ENCODE peak calls at places on chromosomes 1 and 21, in six cellular contexts. X is brain microvascular endothelial cell, Z is endodermal cell, O is K562, D is body of pancreas, R is GM12878. P is an unnamed sample. For H3K36me3, the result is how much of the 10 kb centered on the place peaks cover.

GRCh38 chr1:109497449-109498160 is 3.7 kb downstream of the CYB561D1 start:
- DNase-seq in O (no peak), R (no peak), D (no peak), Z (peak), X (no peak), P (no peak)

GRCh38 chr1:121516279-121516967 is 331.6 kb downstream of the SRGAP2C start:
- DNase-seq in Z (no peak), R (no peak), X (no peak), O (no peak), D (peak), P (no peak)

GRCh38 chr1:115924730-115925129 is 51.6 kb upstream of the SLC22A15 start:
- DNase-seq in X (no peak), Z (peak), O (no peak), R (no peak), D (no peak), P (no peak)

GRCh38 chr1:149845416-149845815 is 54.0 kb upstream of the BOLA1 start:
- DNase-seq in Z (peak), O (no peak), X (no peak), R (no peak), D (no peak), P (no peak)

GRCh38 chr1:181551249-181551648 is 67.9 kb downstream of the CACNA1E start:
- DNase-seq in X (no peak), Z (no peak), O (no peak), R (no peak), D (no peak), P (no peak)

GRCh38 chr1:85611856-85612255 is 31.3 kb downstream of the CCN1 start:
- DNase-seq in D (peak), R (no peak), Z (no peak), O (no peak), X (peak), P (peak)

GRCh38 chr1:43267818-43268425 is 1.9 kb upstream of the TMEM125 start:
- DNase-seq in Z (no peak), D (peak), X (no peak), R (no peak), O (no peak), P (peak)

GRCh38 chr1:240618946-240619345 is 7.0 kb upstream of the GREM2 start:
- DNase-seq in X (no peak), R (no peak), O (no peak), D (no peak), Z (no peak), P (no peak)

GRCh38 chr1:185823471-185823870 is 89.3 kb downstream of the HMCN1 start:
- DNase-seq in O (no peak), X (peak), D (no peak), Z (no peak), R (no peak), P (no peak)

GRCh38 chr1:209434066-209434465 is 149.4 kb upstream of the CAMK1G start:
- DNase-seq in R (no peak), X (no peak), D (no peak), Z (no peak), O (no peak), P (no peak)

GRCh38 chr1:8363186-8363585 is 45.3 kb downstream of the SLC45A1 start:
- DNase-seq in Z (no peak), X (no peak), R (no peak), D (no peak), O (no peak), P (peak)
- H3K36me3 ChIP-seq in Z (half or more), X (half or more), R (half or more), D (under half), O (half or more), P (half or more)

GRCh38 chr1:156895927-156896326 is 2.4 kb downstream of the PEAR1 start:
- DNase-seq in X (no peak), Z (no peak), R (no peak), D (no peak), O (no peak), P (no peak)
- H3K4me3 ChIP-seq in X (no peak), Z (no peak), R (no peak), D (no peak), O (no peak), P (peak)

DNA sequence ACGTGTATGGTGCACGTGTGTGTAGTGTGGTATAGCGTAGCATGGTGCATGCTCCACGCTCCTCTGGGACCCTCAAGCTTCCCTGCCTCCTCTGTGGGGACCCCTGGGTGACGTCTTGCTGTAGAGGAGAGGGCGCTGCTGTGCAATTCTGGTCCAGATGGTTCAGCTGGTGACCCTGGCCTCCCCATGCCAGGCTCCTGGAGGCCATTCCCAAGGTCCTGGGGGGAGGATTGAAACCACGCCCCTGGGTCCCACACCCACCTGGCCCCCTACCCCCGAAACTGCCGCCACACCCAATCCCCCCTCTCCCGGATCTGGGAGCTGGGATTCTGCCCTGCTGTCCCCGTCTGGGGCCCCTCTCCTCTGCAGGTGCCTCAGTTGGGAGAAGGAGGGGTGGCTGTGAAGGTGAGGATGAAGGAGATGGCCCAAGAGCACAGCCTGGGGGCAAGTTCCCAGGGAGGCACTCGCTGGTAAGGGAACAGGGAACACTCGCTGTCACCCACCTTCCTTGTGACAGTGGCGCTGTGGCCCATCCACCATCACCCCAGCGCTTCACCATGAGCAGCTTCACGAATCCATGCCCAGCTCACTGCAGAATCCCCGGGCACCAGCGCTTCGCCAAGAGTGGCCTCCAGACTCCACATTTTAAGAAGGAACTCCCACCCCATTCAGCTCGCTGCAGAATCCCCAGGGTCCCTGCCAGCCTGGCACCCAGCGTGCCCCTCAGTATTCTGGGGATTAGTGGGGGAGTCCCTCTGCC is 38.0 kb downstream of the WDR4 start:
- DNase-seq in X (no peak), O (no peak), Z (peak), D (no peak), R (no peak), P (no peak)
- H3K36me3 ChIP-seq in X (under half), O (half or more), Z (half or more), D (under half), R (under half), P (under half)

GRCh38 chr1:169105087-169105433 is 1.4 kb upstream of the ATP1B1 start:
- DNase-seq in X (no peak), O (peak), R (no peak), D (no peak), Z (no peak), P (no peak)
- H3K4me3 ChIP-seq in X (no peak), O (no peak), R (no peak), D (no peak), Z (peak), P (peak)

DNA sequence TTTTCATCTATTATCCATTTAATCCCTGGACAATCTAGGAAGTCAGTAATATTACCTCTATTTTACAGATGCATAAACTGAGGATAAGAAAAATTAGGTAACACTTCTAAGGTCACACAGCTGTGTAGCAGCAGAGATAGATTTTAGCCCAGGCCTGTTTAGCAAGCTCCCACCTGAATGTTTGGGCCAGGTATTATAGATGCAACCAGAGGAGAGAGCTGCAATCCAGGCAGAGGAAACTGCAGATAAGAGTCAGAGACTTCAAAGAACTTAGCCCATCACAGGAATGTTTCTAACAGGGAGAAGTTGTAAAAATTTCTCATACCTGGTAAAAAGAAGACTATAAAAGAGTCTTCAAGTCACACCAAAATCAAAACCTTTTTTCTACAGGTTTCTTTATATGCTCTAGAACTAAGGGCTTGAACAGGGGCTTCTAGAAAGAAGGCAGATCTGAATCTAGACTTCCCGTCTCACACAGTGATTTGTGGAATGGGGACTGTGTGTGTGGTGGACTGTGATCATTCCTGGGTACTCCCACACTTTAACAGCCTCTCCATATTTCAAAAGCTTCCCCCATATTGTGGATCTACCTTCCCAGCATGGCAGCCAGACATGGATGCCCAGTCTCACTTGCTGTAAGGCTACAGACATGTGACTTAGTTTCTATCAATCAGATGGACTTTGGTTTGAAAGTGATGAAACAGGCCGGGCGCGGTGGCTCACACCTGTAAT is 128.7 kb downstream of the TLR5 start:
- DNase-seq in X (no peak), Z (no peak), D (no peak), R (no peak), O (no peak), P (no peak)
- H3K36me3 ChIP-seq in X (under half), Z (half or more), D (under half), R (under half), O (under half), P (under half)

GRCh38 chr1:39571178-39571483 is 5.5 kb downstream of the PABPC4 start:
- DNase-seq in X (no peak), O (no peak), Z (no peak), D (no peak), R (no peak), P (no peak)

GRCh38 chr1:39573736-39574624 is 2.6 kb downstream of the PABPC4 start:
- DNase-seq in O (no peak), R (no peak), X (peak), D (no peak), Z (no peak), P (no peak)

GRCh38 chr1:39573097-39573465 is 3.5 kb downstream of the PABPC4 start:
- DNase-seq in X (no peak), O (no peak), R (no peak), Z (no peak), D (no peak), P (no peak)

GRCh38 chr1:39570477-39571177 is 6.0 kb downstream of the PABPC4 start:
- DNase-seq in D (no peak), Z (no peak), X (no peak), R (no peak), O (no peak), P (no peak)

DNA sequence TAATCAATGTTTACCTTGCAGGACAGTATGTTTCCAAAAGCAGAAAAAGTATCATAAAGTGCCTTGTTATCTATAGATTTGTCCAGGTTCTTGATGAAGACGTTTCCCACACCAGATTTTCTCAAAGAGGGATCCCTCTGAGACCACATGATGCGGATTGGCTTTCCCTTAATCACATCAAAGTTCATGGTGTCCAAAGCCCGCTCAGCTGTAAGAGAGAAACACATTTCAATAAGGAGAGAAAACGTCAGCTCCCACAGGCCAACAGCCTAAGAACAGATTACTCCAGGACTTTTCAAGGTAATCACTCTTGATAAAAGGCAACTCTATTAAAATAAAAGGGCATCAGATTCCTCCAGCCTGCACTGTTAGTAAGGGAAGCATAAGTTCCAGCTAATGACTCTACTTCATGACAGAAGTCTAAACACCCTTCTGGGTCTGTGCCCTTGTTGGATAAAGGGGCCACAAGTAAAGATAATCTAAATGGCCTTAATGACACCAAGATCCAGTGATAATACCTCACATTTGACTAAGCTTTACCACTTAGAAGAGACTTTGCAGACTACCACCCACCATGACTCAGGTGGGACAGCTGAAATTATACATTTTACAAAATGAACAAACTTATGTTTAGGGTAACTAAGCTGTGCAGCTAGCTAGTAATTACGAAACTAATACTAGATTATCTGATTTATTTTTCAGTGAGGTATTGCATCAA is 4.1 kb downstream of the PABPC4 start:
- DNase-seq in X (no peak), R (no peak), D (no peak), O (no peak), Z (no peak), P (no peak)
- H3K4me3 ChIP-seq in X (no peak), R (peak), D (no peak), O (peak), Z (peak), P (no peak)

DNA sequence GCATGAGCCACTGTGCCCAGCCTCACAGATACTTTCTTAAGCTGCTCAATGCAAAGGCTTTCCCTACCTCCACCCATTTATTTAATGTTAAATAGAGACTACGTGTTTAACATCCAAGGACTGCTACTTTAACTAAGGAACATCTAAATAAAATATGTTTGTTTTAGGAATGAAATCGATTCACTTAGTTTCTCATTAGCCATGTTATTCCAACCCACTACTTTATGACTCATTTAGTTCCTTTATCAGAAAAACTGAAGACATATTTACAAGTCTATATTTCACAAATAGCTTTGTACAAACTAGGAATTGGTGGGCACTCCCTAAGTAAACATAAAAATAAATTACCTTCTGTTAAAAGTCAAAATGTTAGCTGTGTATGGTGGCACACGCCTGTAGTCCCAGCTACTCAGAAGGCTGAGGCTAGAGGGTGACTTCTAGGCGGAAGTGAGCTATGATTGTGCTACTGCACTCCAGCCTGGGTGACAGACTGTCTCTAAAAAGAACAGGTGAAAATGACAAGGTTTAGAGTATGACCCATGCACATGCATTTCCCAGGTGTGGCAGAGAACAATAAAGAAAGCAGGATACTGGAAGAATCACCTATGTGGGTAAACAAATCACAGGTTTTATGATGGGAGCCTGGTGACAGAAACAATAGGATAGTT is 39.8 kb upstream of the AK4 start:
- DNase-seq in O (no peak), R (no peak), D (peak), Z (no peak), X (no peak), P (no peak)
- H3K36me3 ChIP-seq in O (under half), R (under half), D (under half), Z (under half), X (under half), P (under half)

DNA sequence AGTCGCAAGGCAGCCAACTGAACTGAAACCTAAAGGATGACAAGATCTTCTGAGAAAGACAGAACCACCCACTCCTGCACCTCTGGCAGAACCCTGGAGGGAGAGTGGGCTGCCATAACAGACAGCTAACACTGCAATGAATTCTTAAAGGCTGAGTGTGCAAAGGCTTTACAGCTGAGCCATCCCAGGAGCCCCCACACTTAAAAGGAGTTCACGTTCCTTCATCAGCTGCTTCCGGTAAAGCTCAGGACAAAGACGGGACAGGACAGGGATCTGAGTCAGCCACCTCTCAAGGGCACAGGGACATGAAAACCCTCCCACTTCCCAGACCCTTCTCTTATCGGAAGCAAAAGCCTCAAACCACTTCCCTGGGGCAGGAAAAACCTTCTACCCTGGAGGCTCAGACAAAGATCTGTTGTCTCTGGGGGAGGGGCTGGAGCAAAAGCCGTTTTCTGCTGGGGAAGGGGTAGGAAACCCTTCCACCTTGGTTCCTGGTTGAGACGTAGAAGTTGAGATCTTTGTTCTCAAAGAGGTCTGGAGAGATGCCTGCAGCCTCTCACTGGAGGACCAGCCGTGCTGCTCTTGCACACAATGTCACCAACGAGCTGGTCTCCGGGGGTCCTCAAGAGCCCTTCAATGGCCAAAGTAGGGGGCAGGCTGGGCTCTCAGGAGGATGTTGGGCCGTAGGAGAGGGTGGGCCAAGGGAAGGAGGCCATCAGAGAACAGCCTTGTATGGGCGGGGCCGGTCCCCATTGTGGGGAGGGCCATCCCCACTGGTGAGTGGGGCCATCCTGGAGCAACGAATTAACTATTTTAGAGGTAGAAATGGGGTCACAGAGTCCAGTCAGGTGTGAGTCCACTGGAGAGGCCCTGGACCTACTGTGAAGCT is 452.4 kb downstream of the PTPRU start:
- DNase-seq in Z (peak), D (peak), R (no peak), O (peak), X (peak), P (peak)
- H3K4me3 ChIP-seq in Z (no peak), D (no peak), R (peak), O (no peak), X (no peak), P (no peak)

P was measured in tibial artery.